ENCODE peak calls at places on chromosome 20, in seven cellular contexts. R is AG09319, M is HL-60, S is upper lobe of right lung, T is GM10248, G is endothelial cell, Y is heart right ventricle. J is an unnamed sample.

GRCh38 chr20:46111028-46111835 is 6.9 kb upstream of the CD40 start:
- DNase-seq in R (no peak), M (peak; percentile 68), S (no peak), T (peak; percentile 58), G (no peak), Y (peak; percentile 42), J (no peak)

GRCh38 chr20:13348301-13349239 is 127.5 kb downstream of the ISM1 start:
- DNase-seq in R (no peak), M (no peak), S (no peak), T (no peak), G (no peak), Y (no peak), J (no peak)

GRCh38 chr20:45704969-45705637 is at the start of gene WFDC10B:
- DNase-seq in R (no peak), M (no peak), S (no peak), T (no peak), G (no peak), Y (no peak), J (no peak)

GRCh38 chr20:4657096-4657495 is 64.6 kb upstream of the PRND start:
- DNase-seq in R (no peak), M (no peak), S (no peak), T (no peak), G (no peak), Y (no peak), J (no peak)

GRCh38 chr20:45253260-45253659 is 1.1 kb downstream of the SLPI start:
- DNase-seq in R (no peak), M (no peak), S (no peak), T (no peak), G (no peak), Y (no peak), J (no peak)

GRCh38 chr20:9440891-9441290 is 73.5 kb upstream of the LAMP5 start:
- DNase-seq in R (no peak), M (no peak), S (no peak), T (no peak), G (no peak), Y (no peak), J (no peak)

GRCh38 chr20:31901615-31902014 is 31.2 kb downstream of the TTLL9 start:
- DNase-seq in R (no peak), M (no peak), S (peak; percentile 4), T (no peak), G (no peak), Y (no peak), J (no peak)

GRCh38 chr20:62123450-62124118 is 1.3 kb downstream of the LSM14B start:
- DNase-seq in R (no peak), M (no peak), S (no peak), T (no peak), G (no peak), Y (no peak), J (no peak)

GRCh38 chr20:56506103-56506502 is 18.4 kb upstream of the FAM209A start:
- DNase-seq in R (no peak), M (no peak), S (no peak), T (no peak), G (peak; percentile 10), Y (no peak), J (no peak)

GRCh38 chr20:16691381-16691780 is 38.4 kb upstream of the SNRPB2 start:
- DNase-seq in R (no peak), M (no peak), S (no peak), T (no peak), G (no peak), Y (no peak), J (no peak)

GRCh38 chr20:47521059-47521808 is 19.5 kb downstream of the NCOA3 start:
- DNase-seq in R (no peak), M (no peak), S (no peak), T (no peak), G (no peak), Y (no peak), J (no peak)

GRCh38 chr20:49508435-49509199 is 26.1 kb upstream of the KCNB1 start:
- DNase-seq in R (no peak), M (no peak), S (no peak), T (peak; percentile 61), G (no peak), Y (no peak), J (no peak)

GRCh38 chr20:3786126-3786484 is 435 bp downstream of the CENPB start:
- DNase-seq in R (no peak), M (no peak), S (peak; percentile 84), T (peak; percentile 47), G (peak; percentile 54), Y (peak; percentile 50), J (peak; percentile 64)

GRCh38 chr20:22586645-22587310 is 2.4 kb upstream of the FOXA2 start:
- DNase-seq in R (no peak), M (no peak), S (peak; percentile 87), T (peak; percentile 63), G (peak; percentile 76), Y (no peak), J (peak; percentile 60)

GRCh38 chr20:61186771-61187170 is 65.3 kb upstream of the CDH4 start:
- DNase-seq in R (no peak), M (no peak), S (no peak), T (no peak), G (no peak), Y (no peak), J (no peak)

GRCh38 chr20:49275634-49276033 is 2.2 kb downstream of the ZNFX1 start:
- DNase-seq in R (no peak), M (no peak), S (no peak), T (no peak), G (no peak), Y (no peak), J (no peak)

GRCh38 chr20:45959956-45960630 is 11.9 kb downstream of the ZNF335 start:
- DNase-seq in R (no peak), M (no peak), S (peak; percentile 41), T (peak; percentile 50), G (no peak), Y (no peak), J (no peak)

GRCh38 chr20:4060856-4061440 is 45.6 kb upstream of the RNF24 start:
- DNase-seq in R (no peak), M (no peak), S (no peak), T (no peak), G (no peak), Y (no peak), J (no peak)

GRCh38 chr20:17501701-17502100 is 29.5 kb downstream of the BFSP1 start:
- DNase-seq in R (no peak), M (no peak), S (no peak), T (no peak), G (no peak), Y (no peak), J (no peak)

GRCh38 chr20:22690000-22690399 is 105.6 kb upstream of the FOXA2 start:
- DNase-seq in R (no peak), M (no peak), S (no peak), T (no peak), G (no peak), Y (no peak), J (no peak)

GRCh38 chr20:62211216-62211615 is 8.9 kb downstream of the HRH3 start:
- DNase-seq in R (no peak), M (no peak), S (no peak), T (no peak), G (no peak), Y (no peak), J (no peak)

GRCh38 chr20:46621492-46621891 is 29.8 kb downstream of the SLC13A3 start:
- DNase-seq in R (no peak), M (no peak), S (no peak), T (no peak), G (no peak), Y (no peak), J (no peak)

GRCh38 chr20:47272893-47273590 is 83.5 kb downstream of the ZMYND8 start:
- DNase-seq in R (no peak), M (peak; percentile 26), S (no peak), T (peak; percentile 61), G (peak; percentile 66), Y (peak; percentile 77), J (no peak)

GRCh38 chr20:59387891-59388290 is 87.5 kb downstream of the EDN3 start:
- DNase-seq in R (no peak), M (no peak), S (no peak), T (no peak), G (no peak), Y (no peak), J (no peak)

GRCh38 chr20:59385038-59385437 is 84.6 kb downstream of the EDN3 start:
- DNase-seq in R (no peak), M (no peak), S (no peak), T (no peak), G (no peak), Y (no peak), J (no peak)

GRCh38 chr20:59386819-59387218 is 86.4 kb downstream of the EDN3 start:
- DNase-seq in R (no peak), M (no peak), S (no peak), T (no peak), G (no peak), Y (no peak), J (no peak)

GRCh38 chr20:59382907-59383306 is 82.5 kb downstream of the EDN3 start:
- DNase-seq in R (no peak), M (no peak), S (no peak), T (no peak), G (no peak), Y (no peak), J (no peak)

GRCh38 chr20:59385461-59385860 is 85.0 kb downstream of the EDN3 start:
- DNase-seq in R (no peak), M (no peak), S (no peak), T (no peak), G (no peak), Y (no peak), J (no peak)
- TF ChIP-seq CTCF in R (no peak), M (no peak), S (no peak), T (no peak), G (no peak), Y (no peak), J (no peak)

GRCh38 chr20:57576002-57576401 is 15.1 kb downstream of the PCK1 start:
- DNase-seq in R (no peak), M (no peak), S (no peak), T (no peak), G (no peak), Y (no peak), J (no peak)
- TF ChIP-seq CTCF in R (no peak), M (no peak), S (no peak), T (no peak), G (no peak), Y (no peak), J (no peak)

DNA sequence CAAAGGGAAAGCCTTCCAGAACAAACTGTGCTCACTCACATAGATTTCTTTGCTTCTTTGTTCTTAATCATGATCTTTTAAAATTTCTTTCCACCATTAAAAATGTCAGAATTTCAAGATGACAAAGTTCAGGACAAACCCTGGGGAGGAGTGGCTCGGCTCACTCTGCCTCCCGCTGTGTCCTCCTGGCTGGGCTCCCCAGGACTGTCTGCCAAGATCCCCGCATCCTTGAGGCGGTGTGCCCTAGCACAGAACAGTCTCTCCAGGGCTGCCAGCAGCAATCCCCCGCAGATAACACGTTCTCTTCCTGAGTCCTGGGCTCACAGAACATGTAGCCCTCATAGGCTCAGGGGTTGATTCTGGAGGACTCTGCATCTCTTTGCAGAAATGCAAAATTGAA is 98.4 kb upstream of the KCNG1 start:
- DNase-seq in R (no peak), M (no peak), S (no peak), T (no peak), G (no peak), Y (no peak), J (no peak)
- TF ChIP-seq CTCF in R (no peak), M (no peak), S (no peak), T (no peak), G (no peak), Y (no peak), J (no peak)

DNA sequence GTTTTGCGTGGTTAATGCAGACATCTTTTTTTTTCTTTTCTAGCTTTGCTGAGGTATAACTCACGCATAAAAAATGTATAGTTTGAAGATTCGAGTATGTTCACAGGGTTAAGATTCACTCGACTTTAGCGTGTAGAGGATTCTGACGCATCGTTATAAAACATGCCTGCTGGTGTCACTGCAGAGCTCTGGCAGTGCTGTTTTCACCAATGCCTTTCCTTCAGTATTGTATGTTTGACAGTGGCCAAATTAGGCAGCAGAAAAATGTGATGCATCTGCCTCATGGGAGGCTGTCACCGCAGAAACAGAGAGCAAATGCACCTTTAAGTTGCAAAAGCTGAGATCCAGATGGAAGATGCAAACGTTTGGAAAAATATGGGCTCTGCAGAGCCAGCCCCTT is 18.0 kb upstream of the SIRPB2 start:
- DNase-seq in R (no peak), M (no peak), S (no peak), T (peak; percentile 19), G (peak; percentile 25), Y (no peak), J (no peak)
- TF ChIP-seq CTCF in R (peak; percentile 13), M (peak; percentile 65), S (peak; percentile 29), T (peak; percentile 44), G (peak; percentile 22), Y (no peak), J (no peak)

J was measured in glutamatergic neuron.